ENCODE peak calls at places on chromosomes 4 and X, in nine cellular contexts. W, T, G, M, Z, L, I, E and U are unnamed samples. For H3K36me3 and H3K9me3, the result is how much of the 10 kb centered on the place peaks cover.

GRCh38 chrX:154751669-154752271 is 893 bp upstream of the GAB3 start:
- DNase-seq in W (peak), T (no peak), G (no peak), M (no peak), Z (no peak), L (no peak), I (no peak), E (no peak), U (no peak)

GRCh38 chr4:40916880-40917279 is 167.1 kb downstream of the NSUN7 start:
- DNase-seq in W (peak), T (peak), G (no peak), M (no peak), Z (peak), L (peak), I (peak), E (peak), U (no peak)

GRCh38 chr4:145679991-145680455 is at the start of gene C4orf51:
- DNase-seq in W (peak), T (peak), G (no peak), M (no peak), Z (no peak), L (no peak), I (no peak), E (no peak), U (peak)

GRCh38 chr4:173930329-173930967 is 353.0 kb downstream of the FBXO8 start:
- DNase-seq in W (no peak), T (no peak), G (no peak), M (no peak), Z (no peak), L (no peak), I (no peak), E (no peak), U (no peak)

GRCh38 chrX:17432158-17432557 is 57.2 kb downstream of the NHS start:
- DNase-seq in W (no peak), T (no peak), G (no peak), M (no peak), Z (no peak), L (no peak), I (no peak), E (no peak), U (no peak)

GRCh38 chrX:153739754-153740486 is 15.3 kb downstream of the ABCD1 start:
- DNase-seq in W (no peak), T (no peak), G (no peak), M (no peak), Z (no peak), L (no peak), I (no peak), E (no peak), U (no peak)

GRCh38 chr4:112416464-112416863 is 99.5 kb downstream of the NEUROG2 start:
- DNase-seq in W (no peak), T (no peak), G (no peak), M (no peak), Z (no peak), L (no peak), I (no peak), E (no peak), U (no peak)

GRCh38 chr4:2535386-2536192 is 858 bp upstream of the FAM193A start:
- DNase-seq in W (peak), T (no peak), G (peak), M (peak), Z (peak), L (peak), I (peak), E (peak), U (peak)

GRCh38 chrX:134158821-134159512 is 78.0 kb upstream of the CCDC160 start:
- DNase-seq in W (no peak), T (no peak), G (no peak), M (no peak), Z (no peak), L (no peak), I (no peak), E (no peak), U (peak)

GRCh38 chrX:53128097-53128749 is 34.3 kb downstream of the KANTR start:
- DNase-seq in W (no peak), T (no peak), G (no peak), M (no peak), Z (no peak), L (no peak), I (no peak), E (no peak), U (no peak)

GRCh38 chr4:2793578-2793919 is 664 bp downstream of the SH3BP2 start:
- DNase-seq in W (no peak), T (no peak), G (peak), M (no peak), Z (peak), L (peak), I (no peak), E (peak), U (peak)

GRCh38 chrX:16137416-16138107 is 14.2 kb downstream of the GRPR start:
- DNase-seq in W (no peak), T (no peak), G (no peak), M (no peak), Z (no peak), L (no peak), I (peak), E (no peak), U (no peak)

GRCh38 chrX:16140983-16141382 is 17.6 kb downstream of the GRPR start:
- DNase-seq in W (no peak), T (no peak), G (no peak), M (no peak), Z (no peak), L (no peak), I (no peak), E (no peak), U (no peak)

GRCh38 chrX:16138108-16138427 is 14.7 kb downstream of the GRPR start:
- DNase-seq in W (peak), T (no peak), G (no peak), M (no peak), Z (no peak), L (no peak), I (peak), E (no peak), U (no peak)

GRCh38 chrX:16143968-16144367 is 20.6 kb downstream of the GRPR start:
- DNase-seq in W (no peak), T (no peak), G (no peak), M (no peak), Z (no peak), L (no peak), I (no peak), E (no peak), U (no peak)

DNA sequence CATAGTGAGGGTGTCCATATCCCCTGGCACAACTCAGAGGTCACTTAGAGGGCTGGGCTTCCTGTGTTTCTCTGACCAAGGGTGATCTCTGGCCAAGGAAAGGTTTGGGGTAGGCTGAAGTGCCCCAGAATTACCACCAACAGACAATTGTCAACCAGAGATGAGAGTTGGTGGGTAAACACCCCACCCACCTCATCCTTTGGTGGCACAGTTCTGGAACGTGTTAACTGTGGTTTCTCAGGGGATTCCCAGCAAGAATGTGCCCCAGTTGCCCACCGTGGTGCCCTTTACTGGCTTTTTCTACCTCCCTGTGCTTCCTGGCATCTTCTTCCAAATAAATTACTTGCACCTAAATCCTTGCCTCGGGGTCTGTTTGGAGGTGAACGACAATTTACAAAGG is 17.1 kb downstream of the GRPR start:
- DNase-seq in W (no peak), T (no peak), G (no peak), M (no peak), Z (no peak), L (no peak), I (no peak), E (no peak), U (no peak)
- H3K36me3 ChIP-seq in W (under half), T (under half), G (under half), M (under half), Z (under half), L (under half), I (under half), E (under half), U (under half)

GRCh38 chrX:20112022-20112421 is 4.7 kb downstream of the MAP7D2 start:
- DNase-seq in W (no peak), T (no peak), G (no peak), M (no peak), Z (no peak), L (no peak), I (no peak), E (no peak), U (no peak)

GRCh38 chrX:20118065-20118824 is 1.5 kb upstream of the MAP7D2 start:
- DNase-seq in W (no peak), T (peak), G (no peak), M (no peak), Z (no peak), L (no peak), I (no peak), E (peak), U (no peak)

GRCh38 chrX:20116087-20116574 is 576 bp downstream of the MAP7D2 start:
- DNase-seq in W (no peak), T (no peak), G (no peak), M (no peak), Z (no peak), L (no peak), I (no peak), E (no peak), U (no peak)

DNA sequence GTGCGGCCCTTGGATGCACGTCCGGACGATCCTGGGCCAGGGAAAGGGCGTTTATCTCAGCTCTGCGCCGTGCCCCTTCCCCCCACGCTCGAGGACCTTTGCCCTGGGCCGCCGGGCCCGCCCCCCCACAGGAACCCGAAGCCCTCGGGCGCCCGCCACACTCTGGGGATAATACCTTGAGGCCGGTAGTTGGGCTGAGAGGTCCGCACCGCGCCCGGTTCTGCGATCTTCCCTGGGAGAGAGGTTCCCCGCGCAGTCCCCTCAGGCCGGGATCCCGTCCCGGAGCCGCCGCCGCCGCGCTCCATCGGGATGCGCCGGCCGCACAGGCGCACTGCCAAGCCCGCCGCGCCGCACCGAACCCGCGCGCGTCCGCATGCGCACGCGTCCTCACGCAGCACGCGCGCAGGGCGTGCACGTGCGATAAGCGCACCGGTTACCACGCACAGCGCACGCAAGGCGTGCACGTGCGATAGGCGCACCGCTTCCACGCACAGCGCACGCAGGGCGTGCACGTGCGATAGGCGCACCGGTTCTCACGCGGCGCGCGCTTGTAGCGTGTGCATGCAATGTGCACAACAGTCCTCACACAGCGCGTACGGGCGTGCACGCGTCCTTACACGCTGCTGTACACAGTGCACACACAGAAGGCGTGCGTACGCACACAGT is at the start of gene MAP7D2:
- DNase-seq in W (peak), T (no peak), G (no peak), M (no peak), Z (no peak), L (no peak), I (no peak), E (no peak), U (no peak)
- H3K4me3 ChIP-seq in W (peak), T (no peak), G (no peak), M (peak), Z (peak), L (peak), I (no peak), E (peak), U (no peak)

GRCh38 chr4:84494518-84494917 is 4.6 kb downstream of the NKX6-1 start:
- DNase-seq in W (no peak), T (no peak), G (no peak), M (no peak), Z (no peak), L (no peak), I (no peak), E (no peak), U (no peak)
- H3K9me3 ChIP-seq in W (under half), T (under half), G (under half), M (under half), Z (under half), L (under half), I (under half), E (under half), U (under half)

DNA sequence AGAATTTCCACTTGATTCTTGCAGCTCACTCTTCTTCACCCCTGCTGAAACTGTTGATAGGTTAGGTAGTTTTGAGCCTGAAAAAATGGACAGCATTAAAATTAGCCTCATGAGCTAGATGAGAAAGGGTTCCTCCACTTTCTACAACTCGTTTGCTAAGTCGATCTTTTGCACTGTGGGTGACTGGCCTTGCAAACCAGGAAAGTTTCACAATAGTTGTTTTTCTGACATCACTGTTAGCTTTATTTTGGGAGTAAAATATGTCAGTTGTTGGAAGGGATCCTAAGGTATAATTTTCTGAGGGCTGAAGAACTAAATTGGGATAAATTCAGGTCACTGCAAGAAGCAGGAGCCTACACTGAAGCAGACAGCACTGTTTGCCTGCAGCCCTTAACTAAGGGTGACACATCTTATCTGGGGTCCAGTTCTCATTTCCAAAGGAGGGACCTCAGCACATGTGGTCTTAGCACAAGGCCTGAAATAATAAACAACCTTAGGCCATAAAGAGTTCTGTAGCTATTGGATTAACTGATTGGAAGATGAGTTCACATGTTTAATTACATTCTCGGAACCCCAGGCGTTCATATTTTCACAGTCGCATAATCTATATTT is 29.1 kb downstream of the ANAPC4 start:
- DNase-seq in W (no peak), T (no peak), G (no peak), M (no peak), Z (no peak), L (no peak), I (no peak), E (no peak), U (no peak)
- H3K36me3 ChIP-seq in W (under half), T (under half), G (under half), M (under half), Z (half or more), L (half or more), I (half or more), E (half or more), U (under half)

DNA sequence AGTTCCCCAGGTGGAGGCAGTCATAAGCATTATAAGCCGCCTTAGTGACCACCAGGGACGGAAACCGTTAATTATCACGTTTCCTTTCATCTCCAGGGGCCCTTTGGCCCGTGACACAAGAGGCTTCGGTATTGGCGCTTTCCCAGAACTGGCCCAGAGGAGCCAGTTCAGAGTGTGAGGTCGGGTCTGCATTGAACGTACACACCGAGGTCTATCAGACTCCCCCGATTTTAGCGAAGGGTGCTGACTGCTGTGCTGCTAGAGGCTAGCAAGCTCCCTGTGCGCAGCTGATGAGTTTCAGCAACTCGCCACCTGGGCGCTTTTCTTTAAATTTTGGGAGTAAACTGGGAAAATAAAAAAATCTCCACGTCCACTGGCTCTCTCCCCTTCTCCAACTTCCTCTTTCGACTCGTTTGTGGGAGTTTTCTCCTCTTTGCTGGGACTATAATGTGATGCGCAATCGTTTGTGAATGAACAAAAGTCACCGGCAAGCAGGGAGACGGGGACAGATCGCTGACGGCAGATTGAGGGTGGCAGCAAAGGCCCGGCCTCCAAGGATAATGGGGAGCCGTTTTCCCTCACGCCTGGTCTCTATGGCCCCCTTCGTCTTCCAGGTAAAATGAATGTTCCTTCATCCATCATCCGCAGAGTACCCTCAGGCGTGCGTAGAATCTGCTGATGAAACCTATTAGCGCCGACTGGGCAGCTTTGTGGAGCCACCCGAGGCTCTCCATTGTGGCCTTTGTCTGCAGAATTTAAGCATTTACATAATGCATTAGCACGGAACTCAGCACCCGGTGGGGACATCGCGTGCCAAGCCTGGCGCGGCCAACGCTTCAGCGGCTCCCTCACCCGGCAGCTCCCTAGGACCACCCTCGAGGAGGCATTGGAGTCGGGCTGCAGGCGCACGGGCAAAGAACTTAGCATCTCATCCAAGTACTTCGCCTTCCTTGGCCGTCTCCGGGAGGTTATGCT is 1.6 kb upstream of the LRAT start:
- DNase-seq in W (peak), T (no peak), G (no peak), M (no peak), Z (no peak), L (no peak), I (no peak), E (no peak), U (no peak)
- H3K4me3 ChIP-seq in W (peak), T (no peak), G (no peak), M (peak), Z (peak), L (peak), I (no peak), E (no peak), U (no peak)

GRCh38 chrX:617891-618290 is 12.7 kb upstream of the SHOX start:
- DNase-seq in W (no peak), T (no peak), G (no peak), M (no peak), Z (no peak), L (no peak), I (no peak), E (no peak), U (no peak)

GRCh38 chrX:619812-620493 is 10.6 kb upstream of the SHOX start:
- DNase-seq in W (no peak), T (no peak), G (no peak), M (no peak), Z (no peak), L (no peak), I (no peak), E (no peak), U (peak)

GRCh38 chrX:617401-617800 is 13.2 kb upstream of the SHOX start:
- DNase-seq in W (no peak), T (no peak), G (no peak), M (no peak), Z (no peak), L (no peak), I (no peak), E (no peak), U (peak)

GRCh38 chrX:619451-619811 is 11.2 kb upstream of the SHOX start:
- DNase-seq in W (no peak), T (no peak), G (no peak), M (no peak), Z (no peak), L (no peak), I (no peak), E (no peak), U (peak)

GRCh38 chrX:618761-619450 is 11.7 kb upstream of the SHOX start:
- DNase-seq in W (no peak), T (no peak), G (no peak), M (no peak), Z (no peak), L (no peak), I (no peak), E (no peak), U (peak)
- H3K9me3 ChIP-seq in W (under half), T (under half), G (under half), M (under half), Z (under half), L (under half), I (under half), E (under half), U (under half)

GRCh38 chr4:534576-535151 is 35.7 kb downstream of the PIGG start:
- DNase-seq in W (no peak), T (no peak), G (no peak), M (no peak), Z (no peak), L (no peak), I (no peak), E (no peak), U (no peak)
- H3K36me3 ChIP-seq in W (under half), T (under half), G (under half), M (half or more), Z (half or more), L (half or more), I (half or more), E (under half), U (under half)

GRCh38 chr4:45293335-45293734 is 567.0 kb upstream of the GNPDA2 start:
- DNase-seq in W (no peak), T (no peak), G (peak), M (no peak), Z (no peak), L (no peak), I (no peak), E (no peak), U (no peak)

GRCh38 chr4:45292844-45293243 is 566.5 kb upstream of the GNPDA2 start:
- DNase-seq in W (no peak), T (no peak), G (peak), M (no peak), Z (no peak), L (no peak), I (no peak), E (no peak), U (no peak)

GRCh38 chr4:45294464-45294863 is 568.1 kb upstream of the GNPDA2 start:
- DNase-seq in W (no peak), T (no peak), G (no peak), M (no peak), Z (no peak), L (no peak), I (no peak), E (no peak), U (no peak)
- H3K4me3 ChIP-seq in W (no peak), T (no peak), G (no peak), M (no peak), Z (no peak), L (no peak), I (no peak), E (no peak), U (no peak)

GRCh38 chr4:1222036-1222789 is 26.7 kb downstream of the CTBP1 start:
- DNase-seq in W (no peak), T (no peak), G (no peak), M (no peak), Z (no peak), L (no peak), I (no peak), E (no peak), U (no peak)

GRCh38 chr4:1225272-1226166 is 23.4 kb downstream of the CTBP1 start:
- DNase-seq in W (no peak), T (no peak), G (no peak), M (no peak), Z (no peak), L (no peak), I (no peak), E (no peak), U (no peak)

GRCh38 chr4:1223841-1224809 is 24.8 kb downstream of the CTBP1 start:
- DNase-seq in W (no peak), T (no peak), G (no peak), M (no peak), Z (no peak), L (no peak), I (no peak), E (no peak), U (no peak)

GRCh38 chr4:1221155-1221870 is 27.6 kb downstream of the CTBP1 start:
- DNase-seq in W (no peak), T (no peak), G (no peak), M (no peak), Z (no peak), L (no peak), I (no peak), E (no peak), U (no peak)

GRCh38 chr4:1222938-1223690 is 25.8 kb downstream of the CTBP1 start:
- DNase-seq in W (no peak), T (no peak), G (no peak), M (no peak), Z (no peak), L (no peak), I (no peak), E (no peak), U (no peak)
- H3K9me3 ChIP-seq in W (under half), T (under half), G (under half), M (under half), Z (under half), L (under half), I (under half), E (under half), U (under half)